ENCODE peak calls at places on chromosome 19, in four cellular contexts. One of them, this sample, is unnamed.
A peak's percentile ranks its signal among the peaks of the same experiment; 100 is the strongest.

GRCh38 chr19:7970716-7971448 is 27.4 kb upstream of the TIMM44 start:
- DNase-seq in adipocyte: peak; percentile 64
- DNase-seq in PC-3: peak; percentile 76
- DNase-seq in A673: peak; percentile 67
- DNase-seq in this sample: no peak

GRCh38 chr19:33386361-33386858 is 12.9 kb downstream of the CEBPG start:
- DNase-seq in A673: no peak
- DNase-seq in PC-3: no peak
- DNase-seq in adipocyte: no peak
- DNase-seq in this sample: no peak

GRCh38 chr19:39351537-39352037 is 9.4 kb downstream of the SAMD4B start:
- DNase-seq in adipocyte: no peak
- DNase-seq in PC-3: no peak
- DNase-seq in A673: no peak
- DNase-seq in this sample: no peak

GRCh38 chr19:13024126-13024957 is 29.1 kb downstream of the NFIX start:
- DNase-seq in PC-3: peak; percentile 55
- DNase-seq in adipocyte: no peak
- DNase-seq in A673: no peak
- DNase-seq in this sample: no peak

GRCh38 chr19:45514376-45515051 is 7.2 kb downstream of the VASP start:
- DNase-seq in PC-3: no peak
- DNase-seq in adipocyte: no peak
- DNase-seq in A673: no peak
- DNase-seq in this sample: no peak

GRCh38 chr19:35987571-35987896 is 7.5 kb upstream of the SDHAF1 start:
- DNase-seq in PC-3: no peak
- DNase-seq in A673: no peak
- DNase-seq in adipocyte: no peak
- DNase-seq in this sample: no peak

GRCh38 chr19:9793051-9793591 is 24.6 kb upstream of the ZNF846 start:
- DNase-seq in A673: peak; percentile 75
- DNase-seq in adipocyte: peak; percentile 69
- DNase-seq in PC-3: peak; percentile 26
- DNase-seq in this sample: no peak

GRCh38 chr19:41307090-41307875 is 2.7 kb upstream of the CCDC97 start:
- DNase-seq in A673: no peak
- DNase-seq in adipocyte: no peak
- DNase-seq in PC-3: no peak
- DNase-seq in this sample: no peak

GRCh38 chr19:49866933-49867782 is at the start of gene PNKP:
- DNase-seq in A673: peak; percentile 96
- DNase-seq in adipocyte: peak; percentile 94
- DNase-seq in PC-3: peak; percentile 91
- DNase-seq in this sample: peak; percentile 93
- H3K4me1 ChIP-seq in A673: peaks cover 33% of the 10 kb centered on the region
- H3K4me1 ChIP-seq in adipocyte: peaks cover 43% of the 10 kb centered on the region
- H3K4me1 ChIP-seq in PC-3: peaks cover 28% of the 10 kb centered on the region
- H3K4me1 ChIP-seq in this sample: peaks cover 46% of the 10 kb centered on the region

GRCh38 chr19:52189745-52190678 is at the start of gene PPP2R1A:
- DNase-seq in A673: peak; percentile 100
- DNase-seq in adipocyte: peak; percentile 100
- DNase-seq in PC-3: peak; percentile 100
- DNase-seq in this sample: peak; percentile 100
- H3K9me3 ChIP-seq in A673: no peaks in the 10 kb centered on the region
- H3K9me3 ChIP-seq in adipocyte: no peaks in the 10 kb centered on the region
- H3K9me3 ChIP-seq in PC-3: no peaks in the 10 kb centered on the region
- H3K9me3 ChIP-seq in this sample: no peaks in the 10 kb centered on the region

GRCh38 chr19:1041272-1041834 is 1.4 kb downstream of the ABCA7 start:
- DNase-seq in PC-3: no peak
- DNase-seq in adipocyte: no peak
- DNase-seq in A673: no peak
- DNase-seq in this sample: no peak
- H3K4me1 ChIP-seq in PC-3: peaks cover 16% of the 10 kb centered on the region
- H3K4me1 ChIP-seq in adipocyte: peaks cover 35% of the 10 kb centered on the region
- H3K4me1 ChIP-seq in A673: peaks cover 31% of the 10 kb centered on the region
- H3K4me1 ChIP-seq in this sample: peaks cover 56% of the 10 kb centered on the region

GRCh38 chr19:17079710-17080440 is 4.3 kb downstream of the MYO9B start:
- DNase-seq in A673: peak; percentile 59
- DNase-seq in PC-3: peak; percentile 96
- DNase-seq in adipocyte: peak; percentile 97
- DNase-seq in this sample: peak; percentile 90
- H3K9me3 ChIP-seq in A673: no peaks in the 10 kb centered on the region
- H3K9me3 ChIP-seq in PC-3: no peaks in the 10 kb centered on the region
- H3K9me3 ChIP-seq in adipocyte: no peaks in the 10 kb centered on the region
- H3K9me3 ChIP-seq in this sample: no peaks in the 10 kb centered on the region

This sample was measured in tibial artery.